ENCODE peak calls at places on chromosomes 11 and 22, in five cellular contexts. Y is NCI-H1694, F is PC-9, H is GM10248, C is AG04450. W is an unnamed sample.

GRCh38 chr11:74449369-74449931 is 17.9 kb downstream of the KCNE3 start:
- DNase-seq in Y (peak; percentile 91), C (peak; percentile 55), F (peak; percentile 43), H (peak; percentile 65), W (peak; percentile 40)

GRCh38 chr22:21573750-21574494 is 6.4 kb downstream of the UBE2L3 start:
- DNase-seq in F (no peak), Y (no peak), H (no peak), C (no peak), W (no peak)

GRCh38 chr22:47696776-47697175 is 934.3 kb downstream of the TBC1D22A start:
- DNase-seq in C (no peak), Y (no peak), F (no peak), H (no peak), W (no peak)

GRCh38 chr11:119752946-119753345 is 23.9 kb upstream of the NECTIN1 start:
- DNase-seq in Y (no peak), C (no peak), H (no peak), F (no peak), W (no peak)

GRCh38 chr11:96061094-96061493 is 137.2 kb upstream of the MTMR2 start:
- DNase-seq in F (no peak), H (no peak), C (no peak), Y (no peak), W (no peak)

GRCh38 chr11:17740649-17741235 is 6.2 kb downstream of the KCNC1 start:
- DNase-seq in Y (no peak), F (no peak), C (no peak), H (no peak), W (no peak)

GRCh38 chr11:36432093-36432469 is 78.0 kb downstream of the TRAF6 start:
- DNase-seq in Y (no peak), C (no peak), H (no peak), F (no peak), W (no peak)

GRCh38 chr11:134558258-134558835 is 146.3 kb upstream of the B3GAT1 start:
- DNase-seq in F (no peak), H (no peak), C (no peak), Y (no peak), W (no peak)

GRCh38 chr11:335779-336665 is 15.4 kb upstream of the IFITM3 start:
- DNase-seq in H (no peak), F (no peak), C (no peak), Y (no peak), W (no peak)

GRCh38 chr11:36729765-36730164 is 131.7 kb upstream of the RAG2 start:
- DNase-seq in Y (no peak), H (no peak), F (no peak), C (no peak), W (no peak)

GRCh38 chr11:128593281-128593680 is 5.9 kb upstream of the ETS1 start:
- DNase-seq in H (no peak), Y (no peak), C (no peak), F (no peak), W (no peak)

GRCh38 chr11:73141031-73141308 is 1.1 kb downstream of the FCHSD2 start:
- DNase-seq in H (no peak), F (peak; percentile 16), C (no peak), Y (no peak), W (no peak)

GRCh38 chr11:61378713-61379313 is 13.6 kb upstream of the TMEM216 start:
- DNase-seq in H (no peak), F (peak; percentile 92), C (peak; percentile 88), Y (no peak), W (no peak)

GRCh38 chr11:9941991-9942390 is 278.1 kb downstream of the SWAP70 start:
- DNase-seq in Y (no peak), C (no peak), H (no peak), F (no peak), W (no peak)